ENCODE peak calls at places on chromosomes 2 and 18, in five cellular contexts. One of them, this sample, is unnamed.

GRCh38 chr18:8685141-8685913 is 20.0 kb upstream of the MTCL1 start:
- DNase-seq in cardiac muscle cell: peak; percentile 46
- DNase-seq in effector memory CD4-positive, alpha-beta T cell: no peak
- DNase-seq in GM23338: no peak
- DNase-seq in CD8-positive, alpha-beta T cell: no peak
- DNase-seq in this sample: no peak

GRCh38 chr18:68817584-68817983 is 19.7 kb downstream of the CCDC102B start:
- DNase-seq in cardiac muscle cell: peak; percentile 30
- DNase-seq in effector memory CD4-positive, alpha-beta T cell: no peak
- DNase-seq in GM23338: no peak
- DNase-seq in CD8-positive, alpha-beta T cell: no peak
- DNase-seq in this sample: no peak

GRCh38 chr2:20654414-20654813 is 3.5 kb upstream of the HS1BP3 start:
- DNase-seq in cardiac muscle cell: no peak
- DNase-seq in effector memory CD4-positive, alpha-beta T cell: no peak
- DNase-seq in GM23338: no peak
- DNase-seq in CD8-positive, alpha-beta T cell: no peak
- DNase-seq in this sample: no peak

GRCh38 chr2:52976132-52976949 is 791.3 kb upstream of the CHAC2 start:
- DNase-seq in cardiac muscle cell: peak; percentile 4
- DNase-seq in effector memory CD4-positive, alpha-beta T cell: no peak
- DNase-seq in GM23338: peak; percentile 75
- DNase-seq in CD8-positive, alpha-beta T cell: no peak
- DNase-seq in this sample: peak; percentile 20

GRCh38 chr2:85390941-85391669 is 19.1 kb downstream of the CAPG start:
- DNase-seq in cardiac muscle cell: peak; percentile 54
- DNase-seq in effector memory CD4-positive, alpha-beta T cell: peak; percentile 43
- DNase-seq in GM23338: peak; percentile 85
- DNase-seq in CD8-positive, alpha-beta T cell: peak; percentile 76
- DNase-seq in this sample: peak; percentile 89

GRCh38 chr2:216967889-216968288 is 108.0 kb upstream of the TNP1 start:
- DNase-seq in cardiac muscle cell: no peak
- DNase-seq in effector memory CD4-positive, alpha-beta T cell: no peak
- DNase-seq in GM23338: no peak
- DNase-seq in CD8-positive, alpha-beta T cell: no peak
- DNase-seq in this sample: no peak

GRCh38 chr2:43052204-43052943 is 174.0 kb downstream of the ZFP36L2 start:
- DNase-seq in cardiac muscle cell: no peak
- DNase-seq in effector memory CD4-positive, alpha-beta T cell: no peak
- DNase-seq in GM23338: no peak
- DNase-seq in CD8-positive, alpha-beta T cell: no peak
- DNase-seq in this sample: no peak

GRCh38 chr2:104919127-104919526 is 65.2 kb downstream of the POU3F3 start:
- DNase-seq in cardiac muscle cell: no peak
- DNase-seq in effector memory CD4-positive, alpha-beta T cell: no peak
- DNase-seq in GM23338: no peak
- DNase-seq in CD8-positive, alpha-beta T cell: no peak
- DNase-seq in this sample: no peak

GRCh38 chr2:110955546-110955945 is 165.2 kb upstream of the BCL2L11 start:
- DNase-seq in cardiac muscle cell: no peak
- DNase-seq in effector memory CD4-positive, alpha-beta T cell: no peak
- DNase-seq in GM23338: peak; percentile 5
- DNase-seq in CD8-positive, alpha-beta T cell: no peak
- DNase-seq in this sample: no peak

GRCh38 chr2:138964413-138964812 is 184.2 kb upstream of the NXPH2 start:
- DNase-seq in cardiac muscle cell: no peak
- DNase-seq in effector memory CD4-positive, alpha-beta T cell: no peak
- DNase-seq in GM23338: no peak
- DNase-seq in CD8-positive, alpha-beta T cell: no peak
- DNase-seq in this sample: no peak

GRCh38 chr2:26086155-26086634 is 52.3 kb downstream of the RAB10 start:
- DNase-seq in cardiac muscle cell: peak; percentile 27
- DNase-seq in effector memory CD4-positive, alpha-beta T cell: no peak
- DNase-seq in GM23338: no peak
- DNase-seq in CD8-positive, alpha-beta T cell: no peak
- DNase-seq in this sample: no peak

GRCh38 chr2:242085941-242086621 is 216.6 kb downstream of the RTP5 start:
- DNase-seq in cardiac muscle cell: peak; percentile 62
- DNase-seq in effector memory CD4-positive, alpha-beta T cell: no peak
- DNase-seq in GM23338: no peak
- DNase-seq in CD8-positive, alpha-beta T cell: peak; percentile 18
- DNase-seq in this sample: no peak

GRCh38 chr2:108905906-108906305 is 83.1 kb downstream of the EDAR start:
- DNase-seq in cardiac muscle cell: no peak
- DNase-seq in effector memory CD4-positive, alpha-beta T cell: no peak
- DNase-seq in GM23338: no peak
- DNase-seq in CD8-positive, alpha-beta T cell: no peak
- DNase-seq in this sample: peak; percentile 28

DNA sequence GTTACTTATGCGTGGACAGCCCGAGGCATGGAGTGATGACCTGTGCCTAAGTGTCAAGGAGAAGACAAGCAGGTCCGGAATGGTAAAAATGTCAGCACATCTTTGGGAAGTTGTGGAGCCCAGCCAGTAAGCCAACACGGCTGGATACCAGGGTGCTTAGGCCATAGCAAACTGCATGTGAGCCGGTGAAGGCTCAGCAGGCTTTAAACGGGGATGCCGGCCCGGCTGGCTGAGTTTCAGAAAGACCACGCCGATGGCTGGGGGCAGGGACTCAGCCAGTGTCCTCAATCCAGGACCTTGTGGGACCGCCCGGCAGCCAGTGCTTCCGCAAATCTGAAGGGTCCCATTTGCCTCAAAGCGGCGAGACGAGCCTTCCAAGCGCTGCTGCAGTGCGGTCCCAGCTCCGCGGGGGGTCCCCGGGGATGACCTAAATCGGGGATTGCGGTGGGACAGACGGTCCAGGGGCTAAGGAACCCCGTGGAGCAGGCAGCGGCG is 946 bp upstream of the AGAP1 start:
- DNase-seq in cardiac muscle cell: peak; percentile 52
- DNase-seq in effector memory CD4-positive, alpha-beta T cell: no peak
- DNase-seq in GM23338: peak; percentile 73
- DNase-seq in CD8-positive, alpha-beta T cell: no peak
- DNase-seq in this sample: peak; percentile 74
- H3K4me3 ChIP-seq in cardiac muscle cell: peak overlapping the region; percentile 43
- H3K4me3 ChIP-seq in effector memory CD4-positive, alpha-beta T cell: no peak overlapping the region
- H3K4me3 ChIP-seq in GM23338: peak overlapping the region; percentile 78
- H3K4me3 ChIP-seq in CD8-positive, alpha-beta T cell: no peak overlapping the region
- H3K4me3 ChIP-seq in this sample: peak overlapping the region; percentile 66

DNA sequence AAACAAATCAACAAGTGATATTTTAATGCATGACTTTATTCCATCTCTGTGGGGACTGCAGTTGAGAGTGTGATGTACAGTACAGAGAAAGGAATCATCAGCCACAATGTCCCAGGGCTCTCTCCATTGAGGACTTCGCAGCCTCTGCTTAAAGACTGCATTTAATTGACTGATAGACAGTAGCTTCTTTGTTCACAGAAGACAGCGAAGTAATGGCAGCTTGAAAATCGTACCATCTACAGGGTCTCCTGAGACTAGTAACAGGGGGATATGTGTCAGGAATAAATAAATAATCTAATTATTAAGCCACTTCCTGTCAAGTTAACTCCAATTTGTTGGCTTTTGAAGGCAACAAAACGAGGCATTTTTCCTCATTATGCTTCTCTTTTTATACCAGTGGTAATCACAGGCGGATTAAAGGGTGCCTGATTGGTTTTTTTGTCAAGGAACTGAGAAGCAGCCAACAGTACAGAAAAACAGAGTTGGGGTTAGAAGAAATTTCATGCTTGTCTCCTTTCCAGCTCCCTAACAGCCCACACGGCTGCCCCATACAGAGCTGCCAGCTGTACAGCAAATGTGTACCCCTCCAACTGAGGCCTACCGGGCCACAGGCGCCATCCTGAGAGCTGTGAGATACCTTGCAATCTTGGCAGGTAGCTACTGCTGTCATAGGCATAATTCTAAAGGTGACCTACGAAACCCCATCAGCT is 164.2 kb downstream of the ZNF521 start:
- DNase-seq in cardiac muscle cell: no peak
- DNase-seq in effector memory CD4-positive, alpha-beta T cell: no peak
- DNase-seq in GM23338: no peak
- DNase-seq in CD8-positive, alpha-beta T cell: no peak
- DNase-seq in this sample: no peak
- H3K36me3 ChIP-seq in cardiac muscle cell: no peaks in the 10 kb centered on the region
- H3K36me3 ChIP-seq in effector memory CD4-positive, alpha-beta T cell: no peaks in the 10 kb centered on the region
- H3K36me3 ChIP-seq in GM23338: no peaks in the 10 kb centered on the region
- H3K36me3 ChIP-seq in CD8-positive, alpha-beta T cell: no peaks in the 10 kb centered on the region
- H3K36me3 ChIP-seq in this sample: no peaks in the 10 kb centered on the region

DNA sequence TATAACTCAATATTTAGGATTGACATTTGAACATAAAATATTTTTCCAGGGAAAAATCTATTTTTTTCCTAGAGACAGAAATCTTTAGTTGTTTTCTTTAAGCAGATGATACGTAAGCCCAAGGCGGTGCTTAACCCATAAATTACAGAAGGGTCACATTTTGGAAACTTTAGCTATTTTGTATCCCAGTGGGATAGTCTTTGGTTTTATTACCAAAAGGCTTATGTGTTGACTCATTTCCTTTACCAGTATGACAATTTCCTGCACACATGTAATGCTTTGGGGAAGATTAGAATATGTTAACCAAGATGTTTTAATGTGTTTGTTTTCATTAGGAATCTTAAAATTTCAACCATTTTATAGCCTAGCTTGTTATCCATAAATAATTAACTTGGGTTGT is 24.8 kb downstream of the DYNC1I2 start:
- DNase-seq in cardiac muscle cell: peak; percentile 84
- DNase-seq in effector memory CD4-positive, alpha-beta T cell: no peak
- DNase-seq in GM23338: no peak
- DNase-seq in CD8-positive, alpha-beta T cell: no peak
- DNase-seq in this sample: no peak
- H3K4me3 ChIP-seq in cardiac muscle cell: no peak overlapping the region
- H3K4me3 ChIP-seq in effector memory CD4-positive, alpha-beta T cell: no peak overlapping the region
- H3K4me3 ChIP-seq in GM23338: no peak overlapping the region
- H3K4me3 ChIP-seq in CD8-positive, alpha-beta T cell: no peak overlapping the region
- H3K4me3 ChIP-seq in this sample: no peak overlapping the region

DNA sequence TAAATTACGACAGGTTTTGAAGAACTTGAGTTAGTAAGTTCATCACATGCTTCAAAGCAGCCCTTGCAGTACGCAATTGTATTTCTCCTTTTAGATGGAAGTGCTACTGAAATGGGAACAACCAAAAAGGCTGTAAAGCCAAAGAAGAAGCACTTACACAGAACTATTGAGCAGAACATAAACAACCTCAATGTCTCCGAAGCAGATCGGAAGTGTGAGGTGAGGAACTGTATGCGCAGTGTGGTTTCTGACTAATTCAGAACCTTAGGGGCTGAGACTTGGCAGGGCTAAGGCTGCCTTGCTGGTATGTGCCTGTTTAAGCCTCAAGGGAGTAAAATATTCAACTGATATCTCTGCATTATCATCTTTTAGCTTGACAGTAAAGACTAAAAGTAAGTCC is 8.4 kb downstream of the NCAPH start:
- DNase-seq in cardiac muscle cell: peak; percentile 18
- DNase-seq in effector memory CD4-positive, alpha-beta T cell: peak; percentile 30
- DNase-seq in GM23338: no peak
- DNase-seq in CD8-positive, alpha-beta T cell: peak; percentile 60
- DNase-seq in this sample: no peak
- H3K36me3 ChIP-seq in cardiac muscle cell: no peaks in the 10 kb centered on the region
- H3K36me3 ChIP-seq in effector memory CD4-positive, alpha-beta T cell: no peaks in the 10 kb centered on the region
- H3K36me3 ChIP-seq in GM23338: peaks cover 38% of the 10 kb centered on the region
- H3K36me3 ChIP-seq in CD8-positive, alpha-beta T cell: no peaks in the 10 kb centered on the region
- H3K36me3 ChIP-seq in this sample: peaks cover 33% of the 10 kb centered on the region

GRCh38 chr2:136376798-136377211 is 258.9 kb upstream of the CXCR4 start:
- DNase-seq in cardiac muscle cell: peak; percentile 20
- DNase-seq in effector memory CD4-positive, alpha-beta T cell: no peak
- DNase-seq in GM23338: no peak
- DNase-seq in CD8-positive, alpha-beta T cell: no peak
- DNase-seq in this sample: no peak

GRCh38 chr2:136375017-136375901 is 257.3 kb upstream of the CXCR4 start:
- DNase-seq in cardiac muscle cell: no peak
- DNase-seq in effector memory CD4-positive, alpha-beta T cell: no peak
- DNase-seq in GM23338: no peak
- DNase-seq in CD8-positive, alpha-beta T cell: no peak
- DNase-seq in this sample: no peak

GRCh38 chr2:136378712-136379595 is 261.0 kb upstream of the CXCR4 start:
- DNase-seq in cardiac muscle cell: peak; percentile 68
- DNase-seq in effector memory CD4-positive, alpha-beta T cell: peak; percentile 37
- DNase-seq in GM23338: peak; percentile 81
- DNase-seq in CD8-positive, alpha-beta T cell: peak; percentile 81
- DNase-seq in this sample: peak; percentile 47

GRCh38 chr2:136376211-136376610 is 258.3 kb upstream of the CXCR4 start:
- DNase-seq in cardiac muscle cell: no peak
- DNase-seq in effector memory CD4-positive, alpha-beta T cell: no peak
- DNase-seq in GM23338: no peak
- DNase-seq in CD8-positive, alpha-beta T cell: no peak
- DNase-seq in this sample: no peak

GRCh38 chr2:136377423-136378382 is 259.8 kb upstream of the CXCR4 start:
- DNase-seq in cardiac muscle cell: no peak
- DNase-seq in effector memory CD4-positive, alpha-beta T cell: no peak
- DNase-seq in GM23338: no peak
- DNase-seq in CD8-positive, alpha-beta T cell: no peak
- DNase-seq in this sample: no peak
- H3K4me3 ChIP-seq in cardiac muscle cell: no peak overlapping the region
- H3K4me3 ChIP-seq in effector memory CD4-positive, alpha-beta T cell: no peak overlapping the region
- H3K4me3 ChIP-seq in GM23338: no peak overlapping the region
- H3K4me3 ChIP-seq in CD8-positive, alpha-beta T cell: no peak overlapping the region
- H3K4me3 ChIP-seq in this sample: no peak overlapping the region